ENCODE peak calls at places on chromosomes 2 and 18, in four cellular contexts. C is activated CD4-positive, alpha-beta T cell treated with anti-CD3 and anti-CD28 coated beads, Interleukin-2, amount 10 ng/mL, durations not matched to agents 7 days and 5 days; H is activated naive CD4-positive, alpha-beta T cell treated with Interleukin-2 at 50 U/mL for 16 hours; F is activated T-helper 1 cell treated with anti-CD3 and anti-CD28 coated beads, Interleukin-2, amount 50 U/mL, for 16 hours. U is an unnamed sample.

GRCh38 chr18:77127769-77128671 is 4.6 kb downstream of the MBP start:
- DNase-seq in C (peak), H (peak), F (no peak), U (peak)

GRCh38 chr2:220455389-220455788 is 828.0 kb downstream of the SLC4A3 start:
- DNase-seq in C (no peak), H (no peak), F (no peak), U (no peak)

GRCh38 chr2:44753552-44754285 is 187.8 kb upstream of the SIX3 start:
- DNase-seq in C (peak), H (no peak), F (no peak), U (peak)

GRCh38 chr2:48723125-48723524 is 32.4 kb downstream of the LHCGR start:
- DNase-seq in C (no peak), H (no peak), F (no peak), U (peak)

GRCh38 chr2:8837795-8838140 is 355 bp upstream of the KIDINS220 start:
- DNase-seq in C (no peak), H (no peak), F (no peak), U (no peak)

GRCh38 chr2:8438476-8438875 is 243.4 kb upstream of the ID2 start:
- DNase-seq in C (no peak), H (no peak), F (no peak), U (no peak)

GRCh38 chr2:101827246-101827645 is 129.7 kb downstream of the MAP4K4 start:
- DNase-seq in C (no peak), H (no peak), F (no peak), U (peak)

GRCh38 chr2:160075171-160075570 is 12.8 kb upstream of the PLA2R1 start:
- DNase-seq in C (no peak), H (no peak), F (no peak), U (peak)

GRCh38 chr2:53302455-53302854 is 465.1 kb upstream of the CHAC2 start:
- DNase-seq in C (no peak), H (no peak), F (no peak), U (no peak)

GRCh38 chr18:57806891-57807280 is 3.8 kb upstream of the ATP8B1 start:
- DNase-seq in C (no peak), H (no peak), F (no peak), U (peak)

GRCh38 chr2:171491292-171491691 is 31.0 kb upstream of the CYBRD1 start:
- DNase-seq in C (no peak), H (no peak), F (no peak), U (no peak)

GRCh38 chr2:237405006-237405559 is 8.9 kb downstream of the COL6A3 start:
- DNase-seq in C (no peak), H (no peak), F (no peak), U (no peak)

GRCh38 chr18:44912740-44913478 is 232.2 kb downstream of the SETBP1 start:
- DNase-seq in C (no peak), H (no peak), F (no peak), U (no peak)

GRCh38 chr2:236733156-236733555 is 163.5 kb downstream of the ACKR3 start:
- DNase-seq in C (no peak), H (no peak), F (no peak), U (no peak)

GRCh38 chr2:173906626-173907025 is 58.5 kb downstream of the SP3 start:
- DNase-seq in C (no peak), H (no peak), F (no peak), U (no peak)

GRCh38 chr2:99648115-99648850 is 158.5 kb upstream of the REV1 start:
- DNase-seq in C (no peak), H (no peak), F (no peak), U (peak)

GRCh38 chr2:62765619-62766376 is 60.3 kb downstream of the EHBP1 start:
- DNase-seq in C (no peak), H (no peak), F (no peak), U (peak)

GRCh38 chr2:96251721-96252292 is 14.0 kb downstream of the TMEM127 start:
- DNase-seq in C (no peak), H (no peak), F (no peak), U (peak)

GRCh38 chr2:110858993-110859770 is 126.8 kb downstream of the ACOXL start:
- DNase-seq in C (no peak), H (no peak), F (no peak), U (no peak)

GRCh38 chr2:146634256-146635068 is 1210.4 kb upstream of the ACVR2A start:
- DNase-seq in C (no peak), H (no peak), F (no peak), U (peak)

GRCh38 chr2:22600166-22600565 is 784.8 kb upstream of the KLHL29 start:
- DNase-seq in C (no peak), H (no peak), F (no peak), U (no peak)

GRCh38 chr18:2985628-2986027 is 27.3 kb downstream of the LPIN2 start:
- DNase-seq in C (peak), H (no peak), F (no peak), U (peak)

GRCh38 chr2:202632682-202633081 is 2.1 kb upstream of the FAM117B start:
- DNase-seq in C (no peak), H (no peak), F (no peak), U (no peak)

GRCh38 chr2:230739961-230740360 is 27.3 kb downstream of the CAB39 start:
- DNase-seq in C (no peak), H (no peak), F (no peak), U (no peak)

GRCh38 chr18:25726278-25726677 is 364.1 kb downstream of the SS18 start:
- DNase-seq in C (no peak), H (no peak), F (no peak), U (peak)

GRCh38 chr2:237677951-237678481 is 50.6 kb downstream of the LRRFIP1 start:
- DNase-seq in C (no peak), H (no peak), F (no peak), U (no peak)

GRCh38 chr2:70703900-70704549 is 64.0 kb downstream of the ADD2 start:
- DNase-seq in C (no peak), H (no peak), F (no peak), U (no peak)

GRCh38 chr2:162926501-162926900 is 87.9 kb upstream of the KCNH7 start:
- DNase-seq in C (no peak), H (no peak), F (no peak), U (peak)

GRCh38 chr2:45946023-45946422 is 294.5 kb downstream of the PRKCE start:
- DNase-seq in C (no peak), H (no peak), F (no peak), U (peak)

GRCh38 chr2:17752892-17753802 is 463 bp downstream of the SMC6 start:
- DNase-seq in C (peak), H (peak), F (no peak), U (peak)

GRCh38 chr2:106542730-106543359 is 55.7 kb downstream of the CD8B2 start:
- DNase-seq in C (peak), H (peak), F (peak), U (peak)

GRCh38 chr18:41391616-41392610 is 563.1 kb upstream of the PIK3C3 start:
- DNase-seq in C (no peak), H (no peak), F (no peak), U (peak)

GRCh38 chr2:105809099-105809473 is 64.4 kb downstream of the NCK2 start:
- DNase-seq in C (no peak), H (peak), F (no peak), U (no peak)

GRCh38 chr2:230899786-230900185 is 25.3 kb downstream of the GPR55 start:
- DNase-seq in C (peak), H (peak), F (no peak), U (no peak)

GRCh38 chr2:74081030-74081429 is 66.7 kb downstream of the BOLA3 start:
- DNase-seq in C (no peak), H (no peak), F (no peak), U (no peak)

GRCh38 chr2:196249171-196249570 is 77.8 kb upstream of the STK17B start:
- DNase-seq in C (no peak), H (no peak), F (no peak), U (peak)

U was measured in M059J.